ENCODE peak calls at places on chromosomes 1 and 21, in four cellular contexts. N is mammary epithelial cell, R is lung, U is heart left ventricle. X is an unnamed sample. For H3K36me3, the result is how much of the 10 kb centered on the place peaks cover.

GRCh38 chr1:154768456-154769125 is 101.5 kb downstream of the KCNN3 start:
- DNase-seq in N (no peak), R (no peak), U (no peak), X (no peak)

GRCh38 chr1:155081472-155082300 is 3.0 kb downstream of the EFNA3 start:
- DNase-seq in N (no peak), R (no peak), U (peak), X (no peak)

GRCh38 chr1:59635057-59635456 is 179.7 kb upstream of the HOOK1 start:
- DNase-seq in N (no peak), R (no peak), U (no peak), X (no peak)

GRCh38 chr1:70039485-70039884 is 165.9 kb downstream of the LRRC40 start:
- DNase-seq in N (no peak), R (no peak), U (no peak), X (no peak)

GRCh38 chr1:199515261-199515660 is 512.2 kb upstream of the NR5A2 start:
- DNase-seq in N (no peak), R (no peak), U (no peak), X (no peak)

GRCh38 chr21:27244356-27244755 is 277.5 kb upstream of the ADAMTS5 start:
- DNase-seq in N (no peak), R (no peak), U (no peak), X (no peak)

GRCh38 chr1:202280595-202280994 is 61.1 kb downstream of the UBE2T start:
- DNase-seq in N (no peak), R (no peak), U (no peak), X (no peak)

GRCh38 chr1:230992100-230992774 is 13.3 kb downstream of the ARV1 start:
- DNase-seq in N (no peak), R (peak), U (no peak), X (no peak)

GRCh38 chr1:46536527-46536926 is 14.9 kb downstream of the KNCN start:
- DNase-seq in N (no peak), R (no peak), U (no peak), X (no peak)

GRCh38 chr1:8939362-8939995 is 6.2 kb upstream of the CA6 start:
- DNase-seq in N (peak), R (no peak), U (no peak), X (no peak)

GRCh38 chr21:26091480-26092018 is 79.0 kb downstream of the APP start:
- DNase-seq in N (no peak), R (no peak), U (no peak), X (no peak)

GRCh38 chr1:1292442-1292779 is 12.2 kb downstream of the SCNN1D start:
- DNase-seq in N (no peak), R (no peak), U (no peak), X (no peak)

DNA sequence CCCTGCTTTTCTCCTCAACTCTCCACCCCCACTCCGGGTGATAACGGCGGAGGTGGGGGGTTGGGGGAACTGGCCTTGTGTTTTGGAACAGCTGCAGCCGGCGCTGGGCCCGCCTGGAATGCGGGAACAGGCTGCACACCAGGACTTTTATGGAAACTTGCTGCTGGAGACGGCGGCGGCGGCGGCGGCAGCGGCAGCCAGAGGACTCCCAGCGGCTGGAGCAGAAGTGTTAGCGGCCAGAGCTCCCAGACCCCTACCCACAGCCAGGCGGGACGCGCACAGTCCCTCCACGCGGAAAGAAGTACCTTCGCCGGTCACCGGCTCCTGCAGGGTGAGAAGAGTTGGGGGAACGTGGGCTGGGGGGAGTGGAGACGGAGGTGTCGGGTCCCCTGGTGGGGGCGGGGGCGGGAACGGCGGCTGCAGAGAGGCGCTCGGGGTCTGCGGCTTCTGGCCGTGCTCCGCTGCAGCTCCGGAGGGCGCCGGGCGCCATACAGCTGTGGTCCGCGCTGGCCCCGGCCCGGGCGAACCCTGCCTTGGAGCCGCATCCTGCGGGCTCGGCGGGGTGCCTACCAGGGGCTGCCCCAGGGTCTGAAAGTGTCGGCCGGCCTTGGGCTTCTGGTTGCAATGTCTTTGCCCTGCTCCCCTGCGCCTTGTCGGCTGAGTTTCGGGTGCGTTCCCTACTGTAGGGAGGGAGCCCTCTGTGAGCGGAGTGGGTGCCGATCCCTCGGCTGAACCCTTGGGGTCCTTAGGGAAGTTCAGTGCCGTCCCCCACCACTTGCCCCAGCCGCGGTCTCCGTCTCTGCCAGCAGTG is at the start of gene NEXN:
- DNase-seq in N (peak), R (peak), U (peak), X (peak)
- H3K36me3 ChIP-seq in N (under half), R (under half), U (under half), X (under half)

GRCh38 chr1:179090923-179091322 is 9.1 kb downstream of the TOR3A start:
- DNase-seq in N (no peak), R (no peak), U (no peak), X (no peak)
- H3K36me3 ChIP-seq in N (under half), R (under half), U (half or more), X (half or more)

DNA sequence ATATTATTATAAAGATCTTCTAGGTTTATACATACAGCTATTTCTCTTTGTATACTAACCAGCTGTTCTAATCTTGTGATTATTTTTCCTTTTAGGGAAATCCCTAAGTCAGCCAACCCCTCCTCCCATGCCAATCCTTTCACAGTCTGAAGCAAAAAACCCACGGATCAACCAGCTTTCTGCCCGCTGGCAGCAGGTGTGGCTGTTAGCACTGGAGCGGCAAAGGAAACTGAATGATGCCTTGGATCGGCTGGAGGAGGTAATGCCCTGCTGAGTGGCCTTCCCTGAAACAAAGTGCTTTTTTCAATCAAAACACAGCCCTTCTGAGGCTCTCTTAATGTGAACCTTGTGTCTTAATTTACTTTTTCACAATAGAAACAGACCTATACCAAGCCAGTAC is 32.4 kb upstream of the BMP8A start:
- DNase-seq in N (no peak), R (no peak), U (no peak), X (no peak)
- H3K36me3 ChIP-seq in N (under half), R (half or more), U (half or more), X (under half)

DNA sequence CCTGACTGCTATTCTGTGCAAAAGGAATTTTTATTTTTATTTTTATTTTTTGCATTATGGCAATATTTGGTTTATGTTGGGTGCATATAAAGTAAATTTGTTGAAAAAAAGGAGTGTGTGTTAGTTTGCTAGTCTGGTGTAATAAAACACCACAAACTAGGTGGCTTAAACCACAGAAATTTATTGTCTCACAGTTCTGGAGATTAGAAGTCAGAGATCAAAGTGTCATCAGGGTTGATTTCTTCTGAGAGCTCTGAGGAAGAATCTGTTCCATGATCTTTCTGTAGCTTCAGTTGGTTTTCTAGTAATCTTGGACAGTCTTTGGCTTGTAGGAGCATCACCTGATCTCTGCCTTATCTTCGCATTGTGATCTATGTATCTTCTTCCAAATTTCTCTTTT is 6.5 kb downstream of the SLC30A7 start:
- DNase-seq in N (no peak), R (no peak), U (no peak), X (no peak)
- H3K36me3 ChIP-seq in N (under half), R (under half), U (half or more), X (under half)

DNA sequence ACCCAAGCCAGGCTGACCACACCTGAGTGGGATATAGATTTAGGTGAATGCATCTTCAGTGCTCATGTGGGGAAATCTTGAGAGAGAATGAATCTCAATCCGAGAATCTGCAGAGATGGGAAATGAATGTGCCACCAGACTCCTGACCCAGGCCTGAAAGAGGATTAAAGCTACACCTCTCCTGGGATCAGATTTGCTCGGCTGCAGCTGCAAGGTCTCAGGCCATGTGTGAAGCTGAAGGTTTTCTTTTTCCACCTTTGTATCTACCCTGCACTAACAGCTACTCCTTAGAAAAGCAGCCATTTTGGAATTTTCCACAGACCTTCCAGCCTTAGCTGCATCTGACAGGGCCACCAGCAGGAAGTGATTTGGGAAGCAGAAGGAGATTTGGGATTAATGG is 18.3 kb downstream of the GPR3 start:
- DNase-seq in N (no peak), R (no peak), U (no peak), X (no peak)
- H3K36me3 ChIP-seq in N (under half), R (under half), U (half or more), X (under half)